ENCODE peak calls at places on chromosomes 1 and 21, in four cellular contexts. Y, J, P and S are unnamed samples.

GRCh38 chr1:197471248-197472035 is 203.4 kb downstream of the CRB1 start:
- DNase-seq in Y (no peak), J (peak; percentile 6), P (peak; percentile 84), S (no peak)

GRCh38 chr1:91502138-91502881 is 1.7 kb downstream of the CDC7 start:
- DNase-seq in Y (peak; percentile 10), J (no peak), P (no peak), S (no peak)

GRCh38 chr21:21247441-21247840 is 249.2 kb downstream of the NCAM2 start:
- DNase-seq in Y (no peak), J (no peak), P (no peak), S (no peak)

GRCh38 chr21:42892582-42892930 is 553 bp upstream of the NDUFV3 start:
- DNase-seq in Y (no peak), J (no peak), P (no peak), S (no peak)

GRCh38 chr1:53442297-53442696 is 16.9 kb upstream of the DMRTB1 start:
- DNase-seq in Y (no peak), J (no peak), P (peak; percentile 79), S (no peak)

GRCh38 chr1:32651461-32652073 is 559 bp downstream of the RBBP4 start:
- DNase-seq in Y (peak; percentile 69), J (no peak), P (no peak), S (no peak)

GRCh38 chr1:91891969-91892368 is 6.0 kb upstream of the TGFBR3 start:
- DNase-seq in Y (no peak), J (no peak), P (peak; percentile 74), S (no peak)

GRCh38 chr1:40133122-40133665 is 28.0 kb upstream of the RLF start:
- DNase-seq in Y (no peak), J (no peak), P (no peak), S (no peak)

GRCh38 chr21:31279986-31280385 is 64.1 kb downstream of the TIAM1 start:
- DNase-seq in Y (no peak), J (no peak), P (no peak), S (no peak)

DNA sequence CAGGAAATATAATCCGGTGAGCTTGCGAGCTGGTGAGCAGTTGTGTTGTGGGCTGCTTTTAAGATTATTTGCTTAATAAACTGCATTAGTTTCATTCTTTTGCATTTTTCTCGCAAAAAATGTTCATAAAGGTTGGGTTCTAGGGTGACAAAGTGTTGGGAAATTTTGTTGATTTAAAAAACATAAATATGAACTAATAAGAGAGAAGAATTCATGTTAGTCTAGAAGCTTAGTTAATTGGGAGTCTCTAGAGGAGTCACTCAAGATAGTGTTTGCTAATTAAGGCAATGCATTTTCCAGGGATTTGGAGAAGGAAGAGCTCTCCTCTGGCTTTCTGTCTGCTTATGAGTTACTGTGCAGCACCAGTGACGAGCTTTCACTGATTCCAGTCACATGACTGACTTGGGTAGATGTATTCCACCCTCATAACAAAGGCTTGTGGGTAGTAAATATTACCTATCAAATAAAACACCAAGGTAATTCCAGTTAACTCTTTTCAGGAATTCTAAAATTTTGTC is 417.0 kb downstream of the PTBP2 start:
- DNase-seq in Y (no peak), J (no peak), P (no peak), S (peak; percentile 2)
- TF ChIP-seq CTCF in Y (peak; percentile 29), J (no peak), P (no peak), S (no peak)

GRCh38 chr1:41768538-41768937 is 150.2 kb downstream of the HIVEP3 start:
- DNase-seq in Y (no peak), J (no peak), P (no peak), S (no peak)
- TF ChIP-seq CTCF in Y (no peak), J (no peak), P (no peak), S (no peak)

DNA sequence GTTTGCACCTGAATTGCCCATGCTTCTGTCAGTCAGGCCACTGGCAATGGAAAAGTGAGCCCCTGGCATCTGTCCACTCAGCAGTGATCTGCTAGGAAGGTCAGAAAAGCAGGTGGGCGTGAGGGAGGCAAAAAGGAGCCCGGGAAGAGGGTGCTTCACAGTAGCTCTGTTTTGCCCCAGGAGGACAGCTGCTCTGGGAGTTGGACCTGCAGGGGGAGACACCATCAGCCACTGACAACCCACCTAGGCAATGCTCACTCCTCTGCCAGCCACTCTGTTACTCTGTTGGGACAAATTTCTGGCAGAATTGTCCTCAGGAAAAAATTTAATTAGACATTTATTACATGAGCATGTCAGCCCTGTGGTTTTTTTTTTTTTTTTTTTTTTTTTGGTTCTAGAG is 146.4 kb downstream of the LRIG2 start:
- DNase-seq in Y (no peak), J (no peak), P (peak; percentile 83), S (no peak)
- TF ChIP-seq CTCF in Y (peak; percentile 36), J (peak; percentile 41), P (peak; percentile 79), S (no peak)

GRCh38 chr1:94332516-94332915 is 85.7 kb upstream of the ABCD3 start:
- DNase-seq in Y (no peak), J (no peak), P (no peak), S (no peak)
- TF ChIP-seq CTCF in Y (no peak), J (no peak), P (no peak), S (no peak)